ENCODE peak calls at places on chromosomes 13 and 19, in eight cellular contexts. One of them, this sample, is unnamed.

GRCh38 chr13:59230484-59231264 is 933.1 kb downstream of the DIAPH3 start:
- DNase-seq in activated naive CD4-positive, alpha-beta T cell treated with anti-CD3 and anti-CD28 coated beads, Interleukin-2, amount 50 U/mL, for 16 hours: no peak
- DNase-seq in stomach: no peak
- DNase-seq in stimulated activated CD4-positive, alpha-beta T cell treated with anti-CD3 and anti-CD28 coated beads, Interleukin-1b, Interleukin-23, amount 100 ng/mL, for 24 hours: no peak
- DNase-seq in Kasumi-1: peak; percentile 46
- DNase-seq in activated CD4-positive, alpha-beta memory T cell treated with anti-CD3 and anti-CD28 coated beads for 36 hours: no peak
- DNase-seq in IMR-90: no peak
- DNase-seq in AG09309: no peak
- DNase-seq in this sample: no peak

GRCh38 chr19:8366121-8366581 is 2.2 kb downstream of the ANGPTL4 start:
- DNase-seq in activated naive CD4-positive, alpha-beta T cell treated with anti-CD3 and anti-CD28 coated beads, Interleukin-2, amount 50 U/mL, for 16 hours: no peak
- DNase-seq in stomach: no peak
- DNase-seq in stimulated activated CD4-positive, alpha-beta T cell treated with anti-CD3 and anti-CD28 coated beads, Interleukin-1b, Interleukin-23, amount 100 ng/mL, for 24 hours: no peak
- DNase-seq in Kasumi-1: no peak
- DNase-seq in activated CD4-positive, alpha-beta memory T cell treated with anti-CD3 and anti-CD28 coated beads for 36 hours: no peak
- DNase-seq in IMR-90: no peak
- DNase-seq in AG09309: no peak
- DNase-seq in this sample: no peak

GRCh38 chr19:50858896-50859295 is 4.2 kb downstream of the KLK3 start:
- DNase-seq in activated naive CD4-positive, alpha-beta T cell treated with anti-CD3 and anti-CD28 coated beads, Interleukin-2, amount 50 U/mL, for 16 hours: no peak
- DNase-seq in stomach: no peak
- DNase-seq in stimulated activated CD4-positive, alpha-beta T cell treated with anti-CD3 and anti-CD28 coated beads, Interleukin-1b, Interleukin-23, amount 100 ng/mL, for 24 hours: no peak
- DNase-seq in Kasumi-1: no peak
- DNase-seq in activated CD4-positive, alpha-beta memory T cell treated with anti-CD3 and anti-CD28 coated beads for 36 hours: no peak
- DNase-seq in IMR-90: no peak
- DNase-seq in AG09309: no peak
- DNase-seq in this sample: no peak

GRCh38 chr19:19115954-19116353 is 22.3 kb downstream of the TMEM161A start:
- DNase-seq in activated naive CD4-positive, alpha-beta T cell treated with anti-CD3 and anti-CD28 coated beads, Interleukin-2, amount 50 U/mL, for 16 hours: peak; percentile 50
- DNase-seq in stomach: peak; percentile 29
- DNase-seq in stimulated activated CD4-positive, alpha-beta T cell treated with anti-CD3 and anti-CD28 coated beads, Interleukin-1b, Interleukin-23, amount 100 ng/mL, for 24 hours: no peak
- DNase-seq in Kasumi-1: peak; percentile 13
- DNase-seq in activated CD4-positive, alpha-beta memory T cell treated with anti-CD3 and anti-CD28 coated beads for 36 hours: peak; percentile 64
- DNase-seq in IMR-90: no peak
- DNase-seq in AG09309: no peak
- DNase-seq in this sample: no peak

GRCh38 chr13:26882731-26883130 is 122.1 kb upstream of the GPR12 start:
- DNase-seq in activated naive CD4-positive, alpha-beta T cell treated with anti-CD3 and anti-CD28 coated beads, Interleukin-2, amount 50 U/mL, for 16 hours: no peak
- DNase-seq in stomach: no peak
- DNase-seq in stimulated activated CD4-positive, alpha-beta T cell treated with anti-CD3 and anti-CD28 coated beads, Interleukin-1b, Interleukin-23, amount 100 ng/mL, for 24 hours: no peak
- DNase-seq in Kasumi-1: no peak
- DNase-seq in activated CD4-positive, alpha-beta memory T cell treated with anti-CD3 and anti-CD28 coated beads for 36 hours: no peak
- DNase-seq in IMR-90: no peak
- DNase-seq in AG09309: no peak
- DNase-seq in this sample: no peak

GRCh38 chr19:46373573-46374359 is 26.9 kb downstream of the PPP5C start:
- DNase-seq in activated naive CD4-positive, alpha-beta T cell treated with anti-CD3 and anti-CD28 coated beads, Interleukin-2, amount 50 U/mL, for 16 hours: no peak
- DNase-seq in stomach: peak; percentile 99
- DNase-seq in stimulated activated CD4-positive, alpha-beta T cell treated with anti-CD3 and anti-CD28 coated beads, Interleukin-1b, Interleukin-23, amount 100 ng/mL, for 24 hours: no peak
- DNase-seq in Kasumi-1: no peak
- DNase-seq in activated CD4-positive, alpha-beta memory T cell treated with anti-CD3 and anti-CD28 coated beads for 36 hours: no peak
- DNase-seq in IMR-90: peak; percentile 50
- DNase-seq in AG09309: no peak
- DNase-seq in this sample: peak; percentile 99

GRCh38 chr13:45880242-45880641 is 28.7 kb upstream of the SIAH3 start:
- DNase-seq in activated naive CD4-positive, alpha-beta T cell treated with anti-CD3 and anti-CD28 coated beads, Interleukin-2, amount 50 U/mL, for 16 hours: no peak
- DNase-seq in stomach: no peak
- DNase-seq in stimulated activated CD4-positive, alpha-beta T cell treated with anti-CD3 and anti-CD28 coated beads, Interleukin-1b, Interleukin-23, amount 100 ng/mL, for 24 hours: no peak
- DNase-seq in Kasumi-1: no peak
- DNase-seq in activated CD4-positive, alpha-beta memory T cell treated with anti-CD3 and anti-CD28 coated beads for 36 hours: no peak
- DNase-seq in IMR-90: no peak
- DNase-seq in AG09309: no peak
- DNase-seq in this sample: no peak

GRCh38 chr19:54473071-54473941 is at the start of gene CDC42EP5:
- DNase-seq in activated naive CD4-positive, alpha-beta T cell treated with anti-CD3 and anti-CD28 coated beads, Interleukin-2, amount 50 U/mL, for 16 hours: no peak
- DNase-seq in stomach: peak; percentile 50
- DNase-seq in stimulated activated CD4-positive, alpha-beta T cell treated with anti-CD3 and anti-CD28 coated beads, Interleukin-1b, Interleukin-23, amount 100 ng/mL, for 24 hours: no peak
- DNase-seq in Kasumi-1: no peak
- DNase-seq in activated CD4-positive, alpha-beta memory T cell treated with anti-CD3 and anti-CD28 coated beads for 36 hours: no peak
- DNase-seq in IMR-90: peak; percentile 85
- DNase-seq in AG09309: peak; percentile 72
- DNase-seq in this sample: peak; percentile 55

GRCh38 chr13:20197361-20197834 is 4.7 kb upstream of the GJB2 start:
- DNase-seq in activated naive CD4-positive, alpha-beta T cell treated with anti-CD3 and anti-CD28 coated beads, Interleukin-2, amount 50 U/mL, for 16 hours: no peak
- DNase-seq in stomach: no peak
- DNase-seq in stimulated activated CD4-positive, alpha-beta T cell treated with anti-CD3 and anti-CD28 coated beads, Interleukin-1b, Interleukin-23, amount 100 ng/mL, for 24 hours: no peak
- DNase-seq in Kasumi-1: peak; percentile 11
- DNase-seq in activated CD4-positive, alpha-beta memory T cell treated with anti-CD3 and anti-CD28 coated beads for 36 hours: no peak
- DNase-seq in IMR-90: peak; percentile 56
- DNase-seq in AG09309: peak; percentile 16
- DNase-seq in this sample: no peak

GRCh38 chr13:48994731-48995130 is 19.0 kb downstream of the FNDC3A start:
- DNase-seq in activated naive CD4-positive, alpha-beta T cell treated with anti-CD3 and anti-CD28 coated beads, Interleukin-2, amount 50 U/mL, for 16 hours: no peak
- DNase-seq in stomach: no peak
- DNase-seq in stimulated activated CD4-positive, alpha-beta T cell treated with anti-CD3 and anti-CD28 coated beads, Interleukin-1b, Interleukin-23, amount 100 ng/mL, for 24 hours: no peak
- DNase-seq in Kasumi-1: peak; percentile 20
- DNase-seq in activated CD4-positive, alpha-beta memory T cell treated with anti-CD3 and anti-CD28 coated beads for 36 hours: no peak
- DNase-seq in IMR-90: peak; percentile 68
- DNase-seq in AG09309: no peak
- DNase-seq in this sample: no peak

GRCh38 chr13:97116754-97117153 is 105.4 kb upstream of the MBNL2 start:
- DNase-seq in activated naive CD4-positive, alpha-beta T cell treated with anti-CD3 and anti-CD28 coated beads, Interleukin-2, amount 50 U/mL, for 16 hours: no peak
- DNase-seq in stomach: no peak
- DNase-seq in stimulated activated CD4-positive, alpha-beta T cell treated with anti-CD3 and anti-CD28 coated beads, Interleukin-1b, Interleukin-23, amount 100 ng/mL, for 24 hours: no peak
- DNase-seq in Kasumi-1: no peak
- DNase-seq in activated CD4-positive, alpha-beta memory T cell treated with anti-CD3 and anti-CD28 coated beads for 36 hours: no peak
- DNase-seq in IMR-90: peak; percentile 65
- DNase-seq in AG09309: no peak
- DNase-seq in this sample: no peak

GRCh38 chr13:110911880-110912279 is 3.0 kb downstream of the ANKRD10 start:
- DNase-seq in activated naive CD4-positive, alpha-beta T cell treated with anti-CD3 and anti-CD28 coated beads, Interleukin-2, amount 50 U/mL, for 16 hours: no peak
- DNase-seq in stomach: no peak
- DNase-seq in stimulated activated CD4-positive, alpha-beta T cell treated with anti-CD3 and anti-CD28 coated beads, Interleukin-1b, Interleukin-23, amount 100 ng/mL, for 24 hours: no peak
- DNase-seq in Kasumi-1: no peak
- DNase-seq in activated CD4-positive, alpha-beta memory T cell treated with anti-CD3 and anti-CD28 coated beads for 36 hours: no peak
- DNase-seq in IMR-90: peak; percentile 25
- DNase-seq in AG09309: no peak
- DNase-seq in this sample: no peak

GRCh38 chr19:13190781-13191540 is 40.8 kb downstream of the IER2 start:
- DNase-seq in activated naive CD4-positive, alpha-beta T cell treated with anti-CD3 and anti-CD28 coated beads, Interleukin-2, amount 50 U/mL, for 16 hours: no peak
- DNase-seq in stomach: peak; percentile 69
- DNase-seq in stimulated activated CD4-positive, alpha-beta T cell treated with anti-CD3 and anti-CD28 coated beads, Interleukin-1b, Interleukin-23, amount 100 ng/mL, for 24 hours: no peak
- DNase-seq in Kasumi-1: no peak
- DNase-seq in activated CD4-positive, alpha-beta memory T cell treated with anti-CD3 and anti-CD28 coated beads for 36 hours: peak; percentile 71
- DNase-seq in IMR-90: no peak
- DNase-seq in AG09309: no peak
- DNase-seq in this sample: no peak

GRCh38 chr13:91468301-91468700 is 69.9 kb downstream of the GPC5 start:
- DNase-seq in activated naive CD4-positive, alpha-beta T cell treated with anti-CD3 and anti-CD28 coated beads, Interleukin-2, amount 50 U/mL, for 16 hours: no peak
- DNase-seq in stomach: no peak
- DNase-seq in stimulated activated CD4-positive, alpha-beta T cell treated with anti-CD3 and anti-CD28 coated beads, Interleukin-1b, Interleukin-23, amount 100 ng/mL, for 24 hours: no peak
- DNase-seq in Kasumi-1: no peak
- DNase-seq in activated CD4-positive, alpha-beta memory T cell treated with anti-CD3 and anti-CD28 coated beads for 36 hours: no peak
- DNase-seq in IMR-90: peak; percentile 8
- DNase-seq in AG09309: no peak
- DNase-seq in this sample: no peak

GRCh38 chr13:66128201-66128600 is 1101.9 kb downstream of the PCDH9 start:
- DNase-seq in activated naive CD4-positive, alpha-beta T cell treated with anti-CD3 and anti-CD28 coated beads, Interleukin-2, amount 50 U/mL, for 16 hours: no peak
- DNase-seq in stomach: no peak
- DNase-seq in stimulated activated CD4-positive, alpha-beta T cell treated with anti-CD3 and anti-CD28 coated beads, Interleukin-1b, Interleukin-23, amount 100 ng/mL, for 24 hours: no peak
- DNase-seq in Kasumi-1: no peak
- DNase-seq in activated CD4-positive, alpha-beta memory T cell treated with anti-CD3 and anti-CD28 coated beads for 36 hours: no peak
- DNase-seq in IMR-90: no peak
- DNase-seq in AG09309: no peak
- DNase-seq in this sample: no peak

GRCh38 chr19:3006075-3006767 is 22.9 kb downstream of the TLE2 start:
- DNase-seq in activated naive CD4-positive, alpha-beta T cell treated with anti-CD3 and anti-CD28 coated beads, Interleukin-2, amount 50 U/mL, for 16 hours: peak; percentile 22
- DNase-seq in stomach: no peak
- DNase-seq in stimulated activated CD4-positive, alpha-beta T cell treated with anti-CD3 and anti-CD28 coated beads, Interleukin-1b, Interleukin-23, amount 100 ng/mL, for 24 hours: no peak
- DNase-seq in Kasumi-1: no peak
- DNase-seq in activated CD4-positive, alpha-beta memory T cell treated with anti-CD3 and anti-CD28 coated beads for 36 hours: peak; percentile 28
- DNase-seq in IMR-90: no peak
- DNase-seq in AG09309: no peak
- DNase-seq in this sample: no peak

GRCh38 chr19:6392219-6393073 is 518 bp downstream of the GTF2F1 start:
- DNase-seq in activated naive CD4-positive, alpha-beta T cell treated with anti-CD3 and anti-CD28 coated beads, Interleukin-2, amount 50 U/mL, for 16 hours: no peak
- DNase-seq in stomach: no peak
- DNase-seq in stimulated activated CD4-positive, alpha-beta T cell treated with anti-CD3 and anti-CD28 coated beads, Interleukin-1b, Interleukin-23, amount 100 ng/mL, for 24 hours: no peak
- DNase-seq in Kasumi-1: no peak
- DNase-seq in activated CD4-positive, alpha-beta memory T cell treated with anti-CD3 and anti-CD28 coated beads for 36 hours: no peak
- DNase-seq in IMR-90: no peak
- DNase-seq in AG09309: no peak
- DNase-seq in this sample: no peak

GRCh38 chr19:6216236-6216995 is 63.4 kb downstream of the MLLT1 start:
- DNase-seq in activated naive CD4-positive, alpha-beta T cell treated with anti-CD3 and anti-CD28 coated beads, Interleukin-2, amount 50 U/mL, for 16 hours: no peak
- DNase-seq in stomach: no peak
- DNase-seq in stimulated activated CD4-positive, alpha-beta T cell treated with anti-CD3 and anti-CD28 coated beads, Interleukin-1b, Interleukin-23, amount 100 ng/mL, for 24 hours: no peak
- DNase-seq in Kasumi-1: no peak
- DNase-seq in activated CD4-positive, alpha-beta memory T cell treated with anti-CD3 and anti-CD28 coated beads for 36 hours: no peak
- DNase-seq in IMR-90: no peak
- DNase-seq in AG09309: no peak
- DNase-seq in this sample: no peak

GRCh38 chr19:2469102-2469914 is 6.6 kb upstream of the GADD45B start:
- DNase-seq in activated naive CD4-positive, alpha-beta T cell treated with anti-CD3 and anti-CD28 coated beads, Interleukin-2, amount 50 U/mL, for 16 hours: no peak
- DNase-seq in stomach: no peak
- DNase-seq in stimulated activated CD4-positive, alpha-beta T cell treated with anti-CD3 and anti-CD28 coated beads, Interleukin-1b, Interleukin-23, amount 100 ng/mL, for 24 hours: no peak
- DNase-seq in Kasumi-1: peak; percentile 20
- DNase-seq in activated CD4-positive, alpha-beta memory T cell treated with anti-CD3 and anti-CD28 coated beads for 36 hours: peak; percentile 76
- DNase-seq in IMR-90: peak; percentile 78
- DNase-seq in AG09309: no peak
- DNase-seq in this sample: no peak

GRCh38 chr19:47595937-47596336 is 13.0 kb upstream of the BICRA start:
- DNase-seq in activated naive CD4-positive, alpha-beta T cell treated with anti-CD3 and anti-CD28 coated beads, Interleukin-2, amount 50 U/mL, for 16 hours: no peak
- DNase-seq in stomach: no peak
- DNase-seq in stimulated activated CD4-positive, alpha-beta T cell treated with anti-CD3 and anti-CD28 coated beads, Interleukin-1b, Interleukin-23, amount 100 ng/mL, for 24 hours: no peak
- DNase-seq in Kasumi-1: no peak
- DNase-seq in activated CD4-positive, alpha-beta memory T cell treated with anti-CD3 and anti-CD28 coated beads for 36 hours: no peak
- DNase-seq in IMR-90: no peak
- DNase-seq in AG09309: no peak
- DNase-seq in this sample: no peak

GRCh38 chr19:8148410-8149231 is 771 bp downstream of the FBN3 start:
- DNase-seq in activated naive CD4-positive, alpha-beta T cell treated with anti-CD3 and anti-CD28 coated beads, Interleukin-2, amount 50 U/mL, for 16 hours: no peak
- DNase-seq in stomach: no peak
- DNase-seq in stimulated activated CD4-positive, alpha-beta T cell treated with anti-CD3 and anti-CD28 coated beads, Interleukin-1b, Interleukin-23, amount 100 ng/mL, for 24 hours: no peak
- DNase-seq in Kasumi-1: no peak
- DNase-seq in activated CD4-positive, alpha-beta memory T cell treated with anti-CD3 and anti-CD28 coated beads for 36 hours: no peak
- DNase-seq in IMR-90: no peak
- DNase-seq in AG09309: no peak
- DNase-seq in this sample: no peak

GRCh38 chr19:45595814-45596213 is 6.2 kb downstream of the GPR4 start:
- DNase-seq in activated naive CD4-positive, alpha-beta T cell treated with anti-CD3 and anti-CD28 coated beads, Interleukin-2, amount 50 U/mL, for 16 hours: no peak
- DNase-seq in stomach: no peak
- DNase-seq in stimulated activated CD4-positive, alpha-beta T cell treated with anti-CD3 and anti-CD28 coated beads, Interleukin-1b, Interleukin-23, amount 100 ng/mL, for 24 hours: no peak
- DNase-seq in Kasumi-1: no peak
- DNase-seq in activated CD4-positive, alpha-beta memory T cell treated with anti-CD3 and anti-CD28 coated beads for 36 hours: no peak
- DNase-seq in IMR-90: peak; percentile 43
- DNase-seq in AG09309: no peak
- DNase-seq in this sample: no peak

GRCh38 chr13:39767791-39768564 is 112.5 kb downstream of the COG6 start:
- DNase-seq in activated naive CD4-positive, alpha-beta T cell treated with anti-CD3 and anti-CD28 coated beads, Interleukin-2, amount 50 U/mL, for 16 hours: no peak
- DNase-seq in stomach: no peak
- DNase-seq in stimulated activated CD4-positive, alpha-beta T cell treated with anti-CD3 and anti-CD28 coated beads, Interleukin-1b, Interleukin-23, amount 100 ng/mL, for 24 hours: no peak
- DNase-seq in Kasumi-1: no peak
- DNase-seq in activated CD4-positive, alpha-beta memory T cell treated with anti-CD3 and anti-CD28 coated beads for 36 hours: no peak
- DNase-seq in IMR-90: no peak
- DNase-seq in AG09309: no peak
- DNase-seq in this sample: no peak

GRCh38 chr19:58544591-58545285 is 874 bp downstream of the TRIM28 start:
- DNase-seq in activated naive CD4-positive, alpha-beta T cell treated with anti-CD3 and anti-CD28 coated beads, Interleukin-2, amount 50 U/mL, for 16 hours: peak; percentile 82
- DNase-seq in stomach: no peak
- DNase-seq in stimulated activated CD4-positive, alpha-beta T cell treated with anti-CD3 and anti-CD28 coated beads, Interleukin-1b, Interleukin-23, amount 100 ng/mL, for 24 hours: no peak
- DNase-seq in Kasumi-1: no peak
- DNase-seq in activated CD4-positive, alpha-beta memory T cell treated with anti-CD3 and anti-CD28 coated beads for 36 hours: peak; percentile 79
- DNase-seq in IMR-90: peak; percentile 47
- DNase-seq in AG09309: no peak
- DNase-seq in this sample: no peak

GRCh38 chr19:37303591-37304171 is 67.2 kb upstream of the ZNF527 start:
- DNase-seq in activated naive CD4-positive, alpha-beta T cell treated with anti-CD3 and anti-CD28 coated beads, Interleukin-2, amount 50 U/mL, for 16 hours: no peak
- DNase-seq in stomach: no peak
- DNase-seq in stimulated activated CD4-positive, alpha-beta T cell treated with anti-CD3 and anti-CD28 coated beads, Interleukin-1b, Interleukin-23, amount 100 ng/mL, for 24 hours: no peak
- DNase-seq in Kasumi-1: no peak
- DNase-seq in activated CD4-positive, alpha-beta memory T cell treated with anti-CD3 and anti-CD28 coated beads for 36 hours: no peak
- DNase-seq in IMR-90: no peak
- DNase-seq in AG09309: no peak
- DNase-seq in this sample: no peak

GRCh38 chr13:112447761-112448603 is 71.8 kb downstream of the SPACA7 start:
- DNase-seq in activated naive CD4-positive, alpha-beta T cell treated with anti-CD3 and anti-CD28 coated beads, Interleukin-2, amount 50 U/mL, for 16 hours: no peak
- DNase-seq in stomach: peak; percentile 26
- DNase-seq in stimulated activated CD4-positive, alpha-beta T cell treated with anti-CD3 and anti-CD28 coated beads, Interleukin-1b, Interleukin-23, amount 100 ng/mL, for 24 hours: no peak
- DNase-seq in Kasumi-1: no peak
- DNase-seq in activated CD4-positive, alpha-beta memory T cell treated with anti-CD3 and anti-CD28 coated beads for 36 hours: no peak
- DNase-seq in IMR-90: no peak
- DNase-seq in AG09309: no peak
- DNase-seq in this sample: no peak

GRCh38 chr19:16197188-16197621 is 506 bp upstream of the AP1M1 start:
- DNase-seq in activated naive CD4-positive, alpha-beta T cell treated with anti-CD3 and anti-CD28 coated beads, Interleukin-2, amount 50 U/mL, for 16 hours: no peak
- DNase-seq in stomach: no peak
- DNase-seq in stimulated activated CD4-positive, alpha-beta T cell treated with anti-CD3 and anti-CD28 coated beads, Interleukin-1b, Interleukin-23, amount 100 ng/mL, for 24 hours: no peak
- DNase-seq in Kasumi-1: no peak
- DNase-seq in activated CD4-positive, alpha-beta memory T cell treated with anti-CD3 and anti-CD28 coated beads for 36 hours: no peak
- DNase-seq in IMR-90: peak; percentile 92
- DNase-seq in AG09309: peak; percentile 96
- DNase-seq in this sample: no peak

GRCh38 chr19:33207903-33208302 is 13.8 kb downstream of the LRP3 start:
- DNase-seq in activated naive CD4-positive, alpha-beta T cell treated with anti-CD3 and anti-CD28 coated beads, Interleukin-2, amount 50 U/mL, for 16 hours: no peak
- DNase-seq in stomach: no peak
- DNase-seq in stimulated activated CD4-positive, alpha-beta T cell treated with anti-CD3 and anti-CD28 coated beads, Interleukin-1b, Interleukin-23, amount 100 ng/mL, for 24 hours: no peak
- DNase-seq in Kasumi-1: no peak
- DNase-seq in activated CD4-positive, alpha-beta memory T cell treated with anti-CD3 and anti-CD28 coated beads for 36 hours: no peak
- DNase-seq in IMR-90: no peak
- DNase-seq in AG09309: no peak
- DNase-seq in this sample: no peak

GRCh38 chr19:57362997-57363705 is at the start of the genes TRAPPC2B and ZNF547:
- DNase-seq in activated naive CD4-positive, alpha-beta T cell treated with anti-CD3 and anti-CD28 coated beads, Interleukin-2, amount 50 U/mL, for 16 hours: peak; percentile 98
- DNase-seq in stomach: peak; percentile 99
- DNase-seq in stimulated activated CD4-positive, alpha-beta T cell treated with anti-CD3 and anti-CD28 coated beads, Interleukin-1b, Interleukin-23, amount 100 ng/mL, for 24 hours: peak; percentile 91
- DNase-seq in Kasumi-1: peak; percentile 98
- DNase-seq in activated CD4-positive, alpha-beta memory T cell treated with anti-CD3 and anti-CD28 coated beads for 36 hours: peak; percentile 99
- DNase-seq in IMR-90: peak; percentile 100
- DNase-seq in AG09309: peak; percentile 97
- DNase-seq in this sample: peak; percentile 99

GRCh38 chr19:2154587-2155075 is 3.3 kb upstream of the AP3D1 start:
- DNase-seq in activated naive CD4-positive, alpha-beta T cell treated with anti-CD3 and anti-CD28 coated beads, Interleukin-2, amount 50 U/mL, for 16 hours: no peak
- DNase-seq in stomach: no peak
- DNase-seq in stimulated activated CD4-positive, alpha-beta T cell treated with anti-CD3 and anti-CD28 coated beads, Interleukin-1b, Interleukin-23, amount 100 ng/mL, for 24 hours: no peak
- DNase-seq in Kasumi-1: no peak
- DNase-seq in activated CD4-positive, alpha-beta memory T cell treated with anti-CD3 and anti-CD28 coated beads for 36 hours: no peak
- DNase-seq in IMR-90: peak; percentile 46
- DNase-seq in AG09309: no peak
- DNase-seq in this sample: no peak

GRCh38 chr19:28456264-28456663 is 756.7 kb downstream of the UQCRFS1 start:
- DNase-seq in activated naive CD4-positive, alpha-beta T cell treated with anti-CD3 and anti-CD28 coated beads, Interleukin-2, amount 50 U/mL, for 16 hours: no peak
- DNase-seq in stomach: no peak
- DNase-seq in stimulated activated CD4-positive, alpha-beta T cell treated with anti-CD3 and anti-CD28 coated beads, Interleukin-1b, Interleukin-23, amount 100 ng/mL, for 24 hours: no peak
- DNase-seq in Kasumi-1: no peak
- DNase-seq in activated CD4-positive, alpha-beta memory T cell treated with anti-CD3 and anti-CD28 coated beads for 36 hours: peak; percentile 9
- DNase-seq in IMR-90: no peak
- DNase-seq in AG09309: no peak
- DNase-seq in this sample: no peak

GRCh38 chr19:57708641-57709354 is at the start of gene ZNF154:
- DNase-seq in activated naive CD4-positive, alpha-beta T cell treated with anti-CD3 and anti-CD28 coated beads, Interleukin-2, amount 50 U/mL, for 16 hours: peak; percentile 44
- DNase-seq in stomach: no peak
- DNase-seq in stimulated activated CD4-positive, alpha-beta T cell treated with anti-CD3 and anti-CD28 coated beads, Interleukin-1b, Interleukin-23, amount 100 ng/mL, for 24 hours: no peak
- DNase-seq in Kasumi-1: no peak
- DNase-seq in activated CD4-positive, alpha-beta memory T cell treated with anti-CD3 and anti-CD28 coated beads for 36 hours: peak; percentile 38
- DNase-seq in IMR-90: peak; percentile 67
- DNase-seq in AG09309: no peak
- DNase-seq in this sample: peak; percentile 30

GRCh38 chr19:18053571-18054219 is 33.0 kb downstream of the IL12RB1 start:
- DNase-seq in activated naive CD4-positive, alpha-beta T cell treated with anti-CD3 and anti-CD28 coated beads, Interleukin-2, amount 50 U/mL, for 16 hours: no peak
- DNase-seq in stomach: no peak
- DNase-seq in stimulated activated CD4-positive, alpha-beta T cell treated with anti-CD3 and anti-CD28 coated beads, Interleukin-1b, Interleukin-23, amount 100 ng/mL, for 24 hours: no peak
- DNase-seq in Kasumi-1: no peak
- DNase-seq in activated CD4-positive, alpha-beta memory T cell treated with anti-CD3 and anti-CD28 coated beads for 36 hours: no peak
- DNase-seq in IMR-90: peak; percentile 81
- DNase-seq in AG09309: no peak
- DNase-seq in this sample: no peak

GRCh38 chr13:109370486-109370885 is 415.9 kb downstream of the IRS2 start:
- DNase-seq in activated naive CD4-positive, alpha-beta T cell treated with anti-CD3 and anti-CD28 coated beads, Interleukin-2, amount 50 U/mL, for 16 hours: no peak
- DNase-seq in stomach: no peak
- DNase-seq in stimulated activated CD4-positive, alpha-beta T cell treated with anti-CD3 and anti-CD28 coated beads, Interleukin-1b, Interleukin-23, amount 100 ng/mL, for 24 hours: no peak
- DNase-seq in Kasumi-1: no peak
- DNase-seq in activated CD4-positive, alpha-beta memory T cell treated with anti-CD3 and anti-CD28 coated beads for 36 hours: no peak
- DNase-seq in IMR-90: no peak
- DNase-seq in AG09309: no peak
- DNase-seq in this sample: no peak

This sample was measured in prostate gland.